ENCODE peak calls at places on chromosomes 5 and 9, in seven cellular contexts. U is A549, V is ovary, M is IMR-90, T is H1, P is HCT116, R is tibial nerve. S is an unnamed sample.

GRCh38 chr9:115946530-115946929 is 207.1 kb upstream of the PAPPA start:
- DNase-seq in U (peak; percentile 95), V (no peak), M (no peak), T (no peak), P (no peak), R (no peak), S (no peak)

GRCh38 chr5:138352722-138353549 is 451 bp downstream of the KDM3B start:
- DNase-seq in U (peak; percentile 60), V (peak; percentile 75), M (peak; percentile 47), T (peak; percentile 79), P (no peak), R (peak; percentile 28), S (peak; percentile 59)

GRCh38 chr5:78009937-78010527 is 233.9 kb upstream of the TBCA start:
- DNase-seq in U (no peak), V (no peak), M (peak; percentile 95), T (no peak), P (no peak), R (no peak), S (no peak)

GRCh38 chr5:176796970-176797369 is 13.4 kb upstream of the UNC5A start:
- DNase-seq in U (no peak), V (no peak), M (no peak), T (no peak), P (no peak), R (no peak), S (no peak)

GRCh38 chr9:127898433-127899199 is 787 bp downstream of the ST6GALNAC6 start:
- DNase-seq in U (no peak), V (peak; percentile 80), M (peak; percentile 89), T (no peak), P (no peak), R (no peak), S (no peak)

GRCh38 chr9:138022121-138022741 is 144.6 kb downstream of the CACNA1B start:
- DNase-seq in U (peak; percentile 64), V (no peak), M (no peak), T (peak; percentile 82), P (peak; percentile 40), R (no peak), S (no peak)

GRCh38 chr5:76526950-76527349 is 96.3 kb downstream of the F2RL2 start:
- DNase-seq in U (no peak), V (no peak), M (no peak), T (no peak), P (no peak), R (no peak), S (no peak)

GRCh38 chr5:40834391-40834848 is 602 bp downstream of the RPL37 start:
- DNase-seq in U (peak; percentile 42), V (no peak), M (peak; percentile 33), T (no peak), P (no peak), R (no peak), S (no peak)

GRCh38 chr9:137218754-137219271 is 3.2 kb downstream of the RNF208 start:
- DNase-seq in U (peak; percentile 66), V (no peak), M (peak; percentile 34), T (no peak), P (no peak), R (no peak), S (peak; percentile 74)

GRCh38 chr5:122129332-122129731 is at the start of gene ZNF474:
- DNase-seq in U (peak; percentile 76), V (no peak), M (peak; percentile 98), T (no peak), P (peak; percentile 28), R (no peak), S (peak; percentile 29)

GRCh38 chr5:138438724-138439536 is at the start of gene REEP2:
- DNase-seq in U (peak; percentile 22), V (peak; percentile 47), M (peak; percentile 47), T (peak; percentile 72), P (no peak), R (no peak), S (peak; percentile 45)

GRCh38 chr5:169705322-169705721 is 68.2 kb downstream of the DOCK2 start:
- DNase-seq in U (no peak), V (no peak), M (no peak), T (no peak), P (no peak), R (no peak), S (no peak)

GRCh38 chr5:14742427-14743010 is 78.0 kb downstream of the OTULIN start:
- DNase-seq in U (no peak), V (no peak), M (no peak), T (no peak), P (no peak), R (no peak), S (no peak)

GRCh38 chr9:101148344-101148743 is 119.8 kb downstream of the PLPPR1 start:
- DNase-seq in U (no peak), V (no peak), M (no peak), T (no peak), P (no peak), R (no peak), S (no peak)

GRCh38 chr9:114114364-114114763 is 15.3 kb upstream of the KIF12 start:
- DNase-seq in U (no peak), V (no peak), M (peak; percentile 63), T (no peak), P (no peak), R (no peak), S (no peak)

GRCh38 chr5:95985249-95985648 is 23.6 kb upstream of the ELL2 start:
- DNase-seq in U (no peak), V (no peak), M (no peak), T (no peak), P (no peak), R (no peak), S (no peak)

GRCh38 chr5:143145388-143145787 is 258.1 kb downstream of the NR3C1 start:
- DNase-seq in U (no peak), V (no peak), M (no peak), T (no peak), P (no peak), R (no peak), S (no peak)

GRCh38 chr9:124894741-124895170 is 32.8 kb downstream of the ARPC5L start:
- DNase-seq in U (peak; percentile 59), V (no peak), M (peak; percentile 55), T (no peak), P (peak; percentile 10), R (no peak), S (no peak)

GRCh38 chr5:127923804-127924570 is 159.6 kb upstream of the SLC12A2 start:
- DNase-seq in U (no peak), V (no peak), M (no peak), T (no peak), P (no peak), R (no peak), S (no peak)

GRCh38 chr9:135216666-135217431 is 129.4 kb downstream of the OLFM1 start:
- DNase-seq in U (no peak), V (no peak), M (no peak), T (no peak), P (no peak), R (no peak), S (peak; percentile 28)

GRCh38 chr5:93611510-93611899 is 28.5 kb downstream of the NR2F1 start:
- DNase-seq in U (no peak), V (no peak), M (no peak), T (no peak), P (no peak), R (no peak), S (no peak)
- H3K4me3 ChIP-seq in U (peak overlapping the region; percentile 31), V (no peak overlapping the region), M (peak overlapping the region; percentile 9), T (no peak overlapping the region), P (no peak overlapping the region), R (no peak overlapping the region), S (no peak overlapping the region)

GRCh38 chr5:150625164-150625535 is 15.3 kb upstream of the SYNPO start:
- DNase-seq in U (no peak), V (peak; percentile 73), M (no peak), T (no peak), P (no peak), R (peak; percentile 49), S (peak; percentile 59)

GRCh38 chr5:150624334-150625163 is 15.9 kb upstream of the SYNPO start:
- DNase-seq in U (no peak), V (peak; percentile 60), M (no peak), T (no peak), P (no peak), R (no peak), S (peak; percentile 64)

GRCh38 chr5:150623152-150623877 is 17.1 kb upstream of the SYNPO start:
- DNase-seq in U (no peak), V (no peak), M (peak; percentile 42), T (no peak), P (no peak), R (no peak), S (no peak)

GRCh38 chr5:150622157-150622556 is 18.3 kb upstream of the SYNPO start:
- DNase-seq in U (no peak), V (no peak), M (peak; percentile 87), T (no peak), P (no peak), R (no peak), S (no peak)

DNA sequence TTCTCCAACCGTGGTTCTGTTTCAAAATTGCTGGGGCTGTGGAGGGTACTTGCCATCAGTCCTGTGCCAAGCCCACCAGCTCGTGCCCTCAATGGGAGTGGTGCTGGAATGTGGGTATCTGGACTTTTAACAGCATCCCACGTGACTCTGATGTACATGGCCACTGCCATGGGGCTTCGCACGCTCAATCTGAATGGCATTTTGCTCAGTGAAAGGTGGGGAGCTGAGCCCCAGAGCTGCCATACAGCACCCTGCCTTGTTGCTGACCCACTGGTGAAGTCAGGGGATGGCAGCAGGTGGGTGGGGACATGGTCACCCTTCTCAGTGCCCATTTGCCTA is 16.6 kb upstream of the SYNPO start:
- DNase-seq in U (no peak), V (no peak), M (no peak), T (no peak), P (no peak), R (no peak), S (no peak)
- H3K4me1 ChIP-seq in U (peaks cover 41% of the 10 kb centered on the region), V (peaks cover 35% of the 10 kb centered on the region), M (peaks cover 59% of the 10 kb centered on the region), T (peaks cover 28% of the 10 kb centered on the region), P (peaks cover 45% of the 10 kb centered on the region), R (no peaks in the 10 kb centered on the region), S (peaks cover 75% of the 10 kb centered on the region)

GRCh38 chr9:21096901-21097255 is 19.1 kb upstream of the IFNB1 start:
- DNase-seq in U (no peak), V (no peak), M (no peak), T (no peak), P (no peak), R (no peak), S (no peak)

GRCh38 chr9:21096172-21096900 is 18.6 kb upstream of the IFNB1 start:
- DNase-seq in U (no peak), V (no peak), M (peak; percentile 61), T (no peak), P (no peak), R (no peak), S (no peak)

GRCh38 chr9:21097817-21098216 is 20.1 kb upstream of the IFNB1 start:
- DNase-seq in U (no peak), V (no peak), M (no peak), T (no peak), P (no peak), R (no peak), S (no peak)

GRCh38 chr9:21095561-21095960 is 17.8 kb upstream of the IFNB1 start:
- DNase-seq in U (no peak), V (no peak), M (no peak), T (no peak), P (no peak), R (no peak), S (no peak)
- TF ChIP-seq POLR2A in U (no peak), V (no peak), M (no peak), T (no peak), P (no peak), R (no peak), S (no peak)

DNA sequence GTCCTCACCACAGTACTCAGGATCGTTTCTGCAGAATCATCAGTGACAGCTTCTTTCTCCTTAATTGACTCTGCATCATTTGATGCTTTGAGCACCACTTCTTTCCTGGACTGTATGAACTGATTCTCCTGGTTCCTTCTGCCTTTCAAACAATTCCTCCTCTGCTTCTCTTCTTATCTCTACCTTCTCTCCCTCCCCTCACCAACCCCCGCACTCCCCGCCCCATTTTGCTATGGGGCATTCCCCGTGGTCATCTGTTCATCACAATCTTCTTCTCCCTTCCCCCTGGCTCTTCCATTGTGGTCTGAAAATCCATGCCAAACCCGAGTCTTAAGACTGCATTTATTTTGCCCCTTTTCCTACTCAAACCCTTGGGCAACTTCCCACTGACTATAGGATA is 57.9 kb downstream of the FAM78A start:
- DNase-seq in U (no peak), V (no peak), M (no peak), T (no peak), P (no peak), R (no peak), S (no peak)
- H3K4me3 ChIP-seq in U (no peak overlapping the region), V (no peak overlapping the region), M (no peak overlapping the region), T (no peak overlapping the region), P (no peak overlapping the region), R (no peak overlapping the region), S (no peak overlapping the region)